ENCODE peak calls at places on chromosome 13, in ten cellular contexts. B is stromal cell of bone marrow; M is NCI-H1092; Z is NCI-H748 treated with DMSO at 0.1 percent for 48 hours; C is GM04504; T is naive B cell; V is body of pancreas; K is coronary artery; W is amniotic stem cell; F is stimulated activated CD8-positive, alpha-beta memory T cell treated with anti-CD3 and anti-CD28 coated beads, Interleukin-4, amount 100 ng/mL, for 1 hour. O is an unnamed sample.

GRCh38 chr13:51221674-51222509 is at the start of gene FAM124A:
- DNase-seq in C (no peak), K (no peak), W (no peak), B (no peak), Z (peak), F (no peak), M (peak), V (peak), T (peak), O (peak)

GRCh38 chr13:41402695-41403511 is 54.4 kb upstream of the RGCC start:
- DNase-seq in V (no peak), T (no peak), W (no peak), C (no peak), B (no peak), K (no peak), M (no peak), Z (no peak), F (no peak), O (no peak)

GRCh38 chr13:49240017-49240416 is 7.7 kb upstream of the CDADC1 start:
- DNase-seq in M (no peak), W (peak), B (peak), Z (no peak), V (peak), C (no peak), K (no peak), T (no peak), F (no peak), O (no peak)

GRCh38 chr13:114089751-114090400 is 42.5 kb downstream of the RASA3 start:
- DNase-seq in V (no peak), K (no peak), Z (peak), C (no peak), B (no peak), T (no peak), W (no peak), M (no peak), F (no peak), O (no peak)

GRCh38 chr13:107864543-107865460 is 350.5 kb downstream of the LIG4 start:
- DNase-seq in F (no peak), K (no peak), T (no peak), Z (peak), V (peak), W (peak), M (no peak), B (peak), C (peak), O (no peak)

GRCh38 chr13:90686438-90686837 is 661.0 kb upstream of the MIR17HG start:
- DNase-seq in Z (no peak), C (peak), T (no peak), M (no peak), B (no peak), V (peak), K (no peak), W (no peak), F (no peak), O (peak)

GRCh38 chr13:74770361-74770760 is 636.2 kb upstream of the KLF12 start:
- DNase-seq in K (no peak), T (no peak), Z (no peak), M (no peak), B (peak), C (peak), W (peak), F (no peak), V (no peak), O (no peak)

GRCh38 chr13:81171065-81171647 is 830.2 kb upstream of the SPRY2 start:
- DNase-seq in T (no peak), V (no peak), M (no peak), W (no peak), F (no peak), C (no peak), K (no peak), B (no peak), Z (peak), O (no peak)

GRCh38 chr13:49517461-49517860 is 21.7 kb downstream of the PHF11 start:
- DNase-seq in K (no peak), T (no peak), M (no peak), Z (no peak), C (no peak), B (no peak), V (no peak), W (no peak), F (no peak), O (no peak)

GRCh38 chr13:111168116-111168515 is 53.0 kb downstream of the ARHGEF7 start:
- DNase-seq in C (no peak), F (no peak), B (no peak), W (no peak), T (no peak), Z (no peak), M (no peak), K (no peak), V (no peak), O (no peak)

GRCh38 chr13:114100446-114101320 is 31.7 kb downstream of the RASA3 start:
- DNase-seq in C (no peak), B (no peak), M (no peak), V (peak), F (no peak), K (no peak), Z (no peak), W (no peak), T (no peak), O (no peak)

GRCh38 chr13:111662895-111663294 is 342.5 kb downstream of the TEX29 start:
- DNase-seq in V (no peak), W (no peak), T (no peak), B (no peak), C (no peak), K (no peak), M (no peak), F (no peak), Z (no peak), O (no peak)

GRCh38 chr13:102197193-102197592 is 204.7 kb downstream of the FGF14 start:
- DNase-seq in W (no peak), M (peak), Z (peak), V (no peak), B (no peak), F (no peak), T (no peak), C (no peak), K (no peak), O (no peak)

GRCh38 chr13:104586010-104586746 is 1520.0 kb upstream of the SLC10A2 start:
- DNase-seq in C (no peak), B (peak), W (no peak), V (peak), F (no peak), K (no peak), T (no peak), M (no peak), Z (no peak), O (no peak)

GRCh38 chr13:101217086-101217485 is 199.2 kb downstream of the NALCN start:
- DNase-seq in W (no peak), M (no peak), V (no peak), C (no peak), K (no peak), Z (no peak), F (no peak), B (no peak), T (no peak), O (no peak)

GRCh38 chr13:110351636-110352420 is 44.7 kb downstream of the COL4A2 start:
- DNase-seq in T (no peak), F (no peak), K (peak), M (no peak), C (no peak), B (no peak), V (no peak), W (no peak), Z (no peak), O (no peak)

GRCh38 chr13:52006491-52007245 is 4.6 kb downstream of the ATP7B start:
- DNase-seq in F (no peak), B (no peak), T (no peak), K (no peak), V (no peak), W (no peak), Z (no peak), C (no peak), M (no peak), O (no peak)

GRCh38 chr13:28273919-28274318 is 135.6 kb downstream of the PAN3 start:
- DNase-seq in T (no peak), B (no peak), M (no peak), Z (no peak), W (no peak), F (no peak), K (no peak), C (no peak), V (no peak), O (no peak)